ENCODE peak calls at places on chromosomes 1 and 21, in nine cellular contexts. R, Y, H, W, B, J, U, P and G are unnamed samples.

GRCh38 chr21:23968722-23969647 is 1638.3 kb downstream of the MRPL39 start:
- DNase-seq in R (peak), Y (peak), H (no peak), W (peak), B (peak), J (no peak), U (peak), P (peak), G (peak)

GRCh38 chr1:213987876-213988638 is at the start of gene PROX1:
- DNase-seq in R (peak), Y (peak), H (peak), W (peak), B (peak), J (peak), U (peak), P (peak), G (peak)

GRCh38 chr1:103211073-103211472 is 102.8 kb upstream of the COL11A1 start:
- DNase-seq in R (no peak), Y (no peak), H (peak), W (peak), B (no peak), J (no peak), U (peak), P (no peak), G (no peak)

GRCh38 chr1:202186327-202186726 is 7.3 kb upstream of the LGR6 start:
- DNase-seq in R (no peak), Y (no peak), H (no peak), W (no peak), B (no peak), J (no peak), U (no peak), P (no peak), G (no peak)

GRCh38 chr1:216054593-216054992 is 368.7 kb downstream of the USH2A start:
- DNase-seq in R (no peak), Y (no peak), H (no peak), W (no peak), B (no peak), J (no peak), U (no peak), P (no peak), G (no peak)

GRCh38 chr1:189616893-189617292 is 860.8 kb downstream of the BRINP3 start:
- DNase-seq in R (no peak), Y (peak), H (no peak), W (no peak), B (no peak), J (no peak), U (peak), P (no peak), G (no peak)

GRCh38 chr1:205917466-205918248 is 25.6 kb downstream of the SLC26A9 start:
- DNase-seq in R (no peak), Y (no peak), H (no peak), W (no peak), B (no peak), J (no peak), U (no peak), P (no peak), G (no peak)

GRCh38 chr1:237789619-237790018 is 101.1 kb downstream of the ZP4 start:
- DNase-seq in R (no peak), Y (no peak), H (no peak), W (no peak), B (no peak), J (peak), U (no peak), P (no peak), G (no peak)

GRCh38 chr1:2321258-2321657 is 70.1 kb downstream of the MORN1 start:
- DNase-seq in R (no peak), Y (no peak), H (no peak), W (no peak), B (no peak), J (no peak), U (no peak), P (no peak), G (no peak)

GRCh38 chr1:212121772-212122171 is 86.2 kb downstream of the DTL start:
- DNase-seq in R (no peak), Y (no peak), H (no peak), W (no peak), B (no peak), J (no peak), U (peak), P (no peak), G (peak)

GRCh38 chr1:50425376-50426107 is 2.3 kb upstream of the DMRTA2 start:
- DNase-seq in R (no peak), Y (no peak), H (peak), W (peak), B (peak), J (no peak), U (no peak), P (no peak), G (no peak)

GRCh38 chr1:214264196-214264595 is 16.8 kb upstream of the SMYD2 start:
- DNase-seq in R (no peak), Y (no peak), H (peak), W (peak), B (peak), J (no peak), U (no peak), P (no peak), G (no peak)

GRCh38 chr21:32256226-32256625 is 22.6 kb downstream of the MIS18A start:
- DNase-seq in R (no peak), Y (no peak), H (no peak), W (no peak), B (no peak), J (no peak), U (no peak), P (no peak), G (no peak)

GRCh38 chr1:116489231-116489697 is 81.6 kb downstream of the CD58 start:
- DNase-seq in R (no peak), Y (no peak), H (no peak), W (no peak), B (peak), J (no peak), U (no peak), P (no peak), G (no peak)

GRCh38 chr1:36150296-36151132 is 1.2 kb upstream of the TRAPPC3 start:
- DNase-seq in R (peak), Y (peak), H (peak), W (peak), B (peak), J (peak), U (peak), P (peak), G (no peak)
- H3K4me3 ChIP-seq in R (peak), Y (peak), H (peak), W (peak), B (no peak), J (peak), U (peak), P (no peak), G (no peak)

GRCh38 chr1:53061123-53061858 is 722 bp upstream of the PODN start:
- DNase-seq in R (no peak), Y (no peak), H (peak), W (no peak), B (no peak), J (peak), U (peak), P (no peak), G (no peak)
- H3K4me3 ChIP-seq in R (no peak), Y (peak), H (peak), W (peak), B (peak), J (peak), U (peak), P (no peak), G (no peak)

GRCh38 chr21:18467715-18468114 is 64.1 kb upstream of the TMPRSS15 start:
- DNase-seq in R (no peak), Y (no peak), H (no peak), W (no peak), B (no peak), J (no peak), U (no peak), P (no peak), G (no peak)

DNA sequence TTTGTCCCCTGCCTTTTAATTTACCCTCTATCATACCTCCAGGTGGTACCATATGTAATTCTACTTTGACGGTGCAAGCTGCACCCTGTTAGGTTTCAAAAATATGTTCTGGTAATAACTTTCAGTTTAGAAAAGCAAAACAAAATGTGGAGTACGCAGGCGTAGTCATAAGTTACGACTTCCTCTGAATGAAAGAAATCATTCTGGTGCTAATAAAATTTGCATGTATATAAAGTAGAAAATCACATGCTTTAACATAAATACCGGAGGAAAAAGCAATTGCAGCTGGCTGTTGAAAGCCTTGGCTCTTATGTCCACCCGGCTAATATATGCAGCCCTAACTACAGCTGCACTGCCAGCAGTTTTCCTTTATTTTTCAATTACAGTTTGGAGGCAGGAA is 65.2 kb upstream of the TMPRSS15 start:
- DNase-seq in R (no peak), Y (no peak), H (no peak), W (no peak), B (no peak), J (no peak), U (peak), P (no peak), G (no peak)
- H3K4me3 ChIP-seq in R (no peak), Y (no peak), H (no peak), W (no peak), B (no peak), J (no peak), U (peak), P (no peak), G (no peak)

GRCh38 chr1:234141006-234141405 is 232.2 kb upstream of the COA6 start:
- DNase-seq in R (no peak), Y (no peak), H (no peak), W (no peak), B (no peak), J (no peak), U (no peak), P (no peak), G (no peak)

GRCh38 chr1:234139966-234140365 is 233.3 kb upstream of the COA6 start:
- DNase-seq in R (no peak), Y (no peak), H (peak), W (peak), B (no peak), J (no peak), U (peak), P (no peak), G (no peak)

GRCh38 chr1:234143681-234144080 is 229.6 kb upstream of the COA6 start:
- DNase-seq in R (no peak), Y (no peak), H (no peak), W (no peak), B (no peak), J (no peak), U (no peak), P (no peak), G (no peak)

GRCh38 chr1:234136073-234136472 is 231.6 kb downstream of the SLC35F3 start:
- DNase-seq in R (no peak), Y (no peak), H (no peak), W (no peak), B (no peak), J (no peak), U (no peak), P (no peak), G (no peak)

DNA sequence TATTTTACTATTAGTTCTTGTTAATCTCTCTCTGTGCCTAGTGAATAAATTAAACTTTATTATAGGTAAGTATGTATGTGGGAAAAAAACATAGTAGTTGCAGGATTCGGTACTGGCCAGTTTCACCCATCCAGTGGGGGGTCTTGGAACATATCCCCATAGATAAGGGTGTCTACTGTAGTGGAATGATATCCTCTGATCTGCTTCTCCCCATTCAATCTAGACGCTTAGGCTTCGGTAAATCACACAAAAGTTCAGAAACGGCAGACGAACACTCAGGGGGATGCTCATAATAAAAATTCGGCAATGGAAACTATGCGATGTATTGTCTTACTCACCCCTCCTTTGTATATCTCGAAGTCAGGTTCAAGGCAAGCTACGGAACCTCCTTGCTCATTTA is 232.9 kb upstream of the COA6 start:
- DNase-seq in R (no peak), Y (no peak), H (no peak), W (no peak), B (no peak), J (no peak), U (no peak), P (no peak), G (no peak)
- H3K4me3 ChIP-seq in R (no peak), Y (no peak), H (no peak), W (no peak), B (no peak), J (no peak), U (no peak), P (no peak), G (no peak)

DNA sequence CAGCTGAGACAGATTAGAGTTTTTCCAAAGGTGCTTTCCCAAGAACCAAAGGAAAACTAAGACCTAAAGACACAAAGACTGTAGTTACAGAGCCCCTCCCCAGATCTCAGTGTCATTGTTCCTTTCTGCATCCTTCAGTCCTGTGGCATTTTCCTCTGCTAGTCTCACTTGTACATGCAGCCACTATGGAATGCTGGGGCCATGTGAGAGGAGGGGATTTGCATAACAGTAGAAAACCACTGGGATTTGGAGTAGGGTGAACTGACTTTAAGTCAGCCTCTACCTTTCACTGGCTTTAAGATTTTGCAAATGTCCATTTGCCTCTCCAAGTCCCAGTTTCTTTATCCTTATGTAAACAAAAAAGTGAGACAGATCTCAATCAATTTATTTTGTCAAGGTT is 119.4 kb upstream of the F3 start:
- DNase-seq in R (no peak), Y (no peak), H (peak), W (no peak), B (peak), J (no peak), U (no peak), P (peak), G (no peak)
- H3K4me3 ChIP-seq in R (no peak), Y (no peak), H (no peak), W (no peak), B (no peak), J (no peak), U (no peak), P (no peak), G (no peak)

GRCh38 chr21:45289134-45289533 is 1.4 kb upstream of the POFUT2 start:
- DNase-seq in R (no peak), Y (no peak), H (no peak), W (no peak), B (no peak), J (no peak), U (no peak), P (no peak), G (no peak)

GRCh38 chr21:45285266-45285931 is 2.3 kb downstream of the POFUT2 start:
- DNase-seq in R (no peak), Y (no peak), H (no peak), W (no peak), B (no peak), J (no peak), U (no peak), P (no peak), G (no peak)

GRCh38 chr21:45288441-45288841 is 746 bp upstream of the POFUT2 start:
- DNase-seq in R (no peak), Y (peak), H (no peak), W (no peak), B (peak), J (no peak), U (no peak), P (no peak), G (no peak)

GRCh38 chr21:45287438-45288391 is at the start of gene POFUT2:
- DNase-seq in R (peak), Y (peak), H (peak), W (peak), B (peak), J (peak), U (peak), P (peak), G (peak)

GRCh38 chr21:45286671-45287437 is 841 bp downstream of the POFUT2 start:
- DNase-seq in R (no peak), Y (peak), H (no peak), W (no peak), B (peak), J (no peak), U (no peak), P (no peak), G (no peak)
- H3K4me3 ChIP-seq in R (no peak), Y (peak), H (peak), W (peak), B (peak), J (peak), U (peak), P (peak), G (peak)

GRCh38 chr21:14762734-14763694 is 216.9 kb upstream of the SAMSN1 start:
- DNase-seq in R (no peak), Y (no peak), H (no peak), W (no peak), B (no peak), J (no peak), U (peak), P (no peak), G (no peak)
- H3K4me3 ChIP-seq in R (no peak), Y (no peak), H (no peak), W (no peak), B (no peak), J (peak), U (no peak), P (no peak), G (no peak)